ENCODE peak calls at places on chromosome 15, in nine cellular contexts. T is foreskin fibroblast; S is NCI-H1092 treated with DMSO at 0.1 percent for 48 hours; R is activated T-cell treated with anti-CD3 and anti-CD28 coated beads, Interleukin-2, amount 50 U/mL, for 24 hours; Q is PC-3; A is astrocyte of the spinal cord; E is NCI-H1048; C is substantia nigra; O is lung. G is an unnamed sample.

GRCh38 chr15:65077981-65078352 is 1.4 kb downstream of the KBTBD13 start:
- DNase-seq in T (peak), S (peak), A (peak), Q (no peak), C (no peak), E (no peak), R (peak), O (peak), G (peak)

GRCh38 chr15:66276546-66276945 is 16.8 kb upstream of the DIS3L start:
- DNase-seq in R (no peak), T (no peak), O (no peak), Q (no peak), E (no peak), A (no peak), S (no peak), C (no peak), G (no peak)

GRCh38 chr15:80744411-80744810 is 34.8 kb upstream of the CEMIP start:
- DNase-seq in A (peak), E (no peak), Q (no peak), C (no peak), R (no peak), O (no peak), T (no peak), S (no peak), G (no peak)

GRCh38 chr15:82177291-82178010 is 85.1 kb downstream of the EFL1 start:
- DNase-seq in R (no peak), S (no peak), E (no peak), A (peak), Q (peak), C (no peak), O (no peak), T (peak), G (no peak)

GRCh38 chr15:43769584-43770228 is 7.1 kb downstream of the ELL3 start:
- DNase-seq in C (no peak), A (peak), T (peak), O (no peak), S (no peak), E (no peak), Q (peak), R (peak), G (peak)

GRCh38 chr15:60096157-60096556 is 92.0 kb downstream of the FOXB1 start:
- DNase-seq in A (peak), T (peak), S (no peak), R (no peak), E (no peak), C (no peak), Q (peak), O (no peak), G (no peak)

GRCh38 chr15:35992791-35993190 is 446.8 kb upstream of the DPH6 start:
- DNase-seq in A (no peak), Q (no peak), C (no peak), S (no peak), E (no peak), T (no peak), O (no peak), R (no peak), G (no peak)

GRCh38 chr15:50058231-50058630 is 60.8 kb downstream of the ATP8B4 start:
- DNase-seq in Q (no peak), R (no peak), C (no peak), E (no peak), S (peak), O (no peak), T (peak), A (peak), G (no peak)

GRCh38 chr15:67820147-67820991 is 4.9 kb upstream of the SKOR1 start:
- DNase-seq in O (no peak), R (no peak), E (no peak), S (no peak), T (no peak), A (no peak), C (no peak), Q (no peak), G (no peak)

GRCh38 chr15:74120426-74120825 is 10.0 kb upstream of the ISLR2 start:
- DNase-seq in C (no peak), O (no peak), A (no peak), T (no peak), Q (no peak), R (no peak), E (no peak), S (no peak), G (no peak)

GRCh38 chr15:84151205-84151931 is 84.2 kb upstream of the GOLGA6L4 start:
- DNase-seq in O (no peak), R (no peak), Q (no peak), S (no peak), A (peak), C (no peak), E (no peak), T (no peak), G (no peak)

GRCh38 chr15:52652286-52652685 is 26.9 kb downstream of the ATOSA start:
- DNase-seq in C (no peak), T (no peak), Q (no peak), S (no peak), E (no peak), A (peak), R (no peak), O (no peak), G (no peak)

GRCh38 chr15:58142827-58143226 is 4.6 kb downstream of the AQP9 start:
- DNase-seq in E (no peak), S (no peak), A (no peak), R (no peak), T (no peak), Q (no peak), O (no peak), C (no peak), G (no peak)

GRCh38 chr15:50262533-50262932 is 3.0 kb downstream of the HDC start:
- DNase-seq in R (peak), E (no peak), S (no peak), T (no peak), O (no peak), Q (no peak), A (no peak), C (no peak), G (peak)

GRCh38 chr15:92502930-92503329 is 109.2 kb downstream of the ST8SIA2 start:
- DNase-seq in R (no peak), C (no peak), T (no peak), O (no peak), E (no peak), S (no peak), Q (no peak), A (no peak), G (no peak)

GRCh38 chr15:92845109-92845508 is 55.0 kb upstream of the CHD2 start:
- DNase-seq in C (no peak), T (peak), S (no peak), O (no peak), R (no peak), A (peak), Q (peak), E (peak), G (peak)